ENCODE peak calls at places on chromosome 11, in nine cellular contexts. X is kidney; U is sigmoid colon; R is naive thymus-derived CD4-positive, alpha-beta T cell; P is A549; W is CD8-positive, alpha-beta memory T cell; I is aorta; Z is fibroblast of lung; J is uterus. V is an unnamed sample.

GRCh38 chr11:80417681-80418080 is 976.9 kb upstream of the TENM4 start:
- DNase-seq in W (no peak), I (no peak), J (no peak), P (no peak), U (no peak), X (no peak), Z (peak; percentile 10), R (no peak), V (no peak)

GRCh38 chr11:9787981-9788521 is 124.2 kb downstream of the SWAP70 start:
- DNase-seq in I (peak; percentile 77), Z (peak; percentile 98), R (no peak), P (no peak), X (no peak), W (no peak), U (peak; percentile 73), J (no peak), V (no peak)

GRCh38 chr11:127574528-127574927 is 574.0 kb upstream of the KIRREL3 start:
- DNase-seq in J (no peak), X (no peak), W (no peak), I (no peak), U (no peak), Z (no peak), R (no peak), P (no peak), V (no peak)

GRCh38 chr11:15801616-15802015 is 554.7 kb downstream of the SOX6 start:
- DNase-seq in X (no peak), Z (peak; percentile 76), P (no peak), R (no peak), J (no peak), W (no peak), I (no peak), U (no peak), V (no peak)

GRCh38 chr11:116219171-116219635 is 553.6 kb downstream of the BUD13 start:
- DNase-seq in I (no peak), P (no peak), W (no peak), U (no peak), Z (peak; percentile 31), X (no peak), R (no peak), J (no peak), V (no peak)

GRCh38 chr11:64396079-64396591 is 37.2 kb downstream of the RPS6KA4 start:
- DNase-seq in J (no peak), R (no peak), W (no peak), X (no peak), P (no peak), Z (no peak), U (no peak), I (no peak), V (no peak)

GRCh38 chr11:61482513-61482912 is 26.0 kb upstream of the LRRC10B start:
- DNase-seq in W (no peak), J (no peak), I (no peak), Z (no peak), U (no peak), X (no peak), P (peak; percentile 33), R (no peak), V (no peak)

GRCh38 chr11:65316311-65316978 is 1.8 kb downstream of the CDC42EP2 start:
- DNase-seq in J (peak; percentile 74), Z (peak; percentile 83), P (peak; percentile 29), X (no peak), U (peak; percentile 89), R (no peak), I (no peak), W (no peak), V (no peak)

GRCh38 chr11:90818196-90818735 is 595.4 kb upstream of the CHORDC1 start:
- DNase-seq in W (no peak), X (no peak), R (no peak), I (no peak), J (no peak), P (no peak), Z (no peak), U (no peak), V (no peak)

GRCh38 chr11:128157423-128158298 is 429.7 kb downstream of the ETS1 start:
- DNase-seq in R (peak; percentile 61), U (no peak), W (peak; percentile 25), I (no peak), Z (peak; percentile 71), J (peak; percentile 21), P (peak; percentile 74), X (no peak), V (peak; percentile 77)

GRCh38 chr11:57336111-57336666 is 497 bp upstream of the SSRP1 start:
- DNase-seq in R (no peak), I (no peak), P (no peak), Z (no peak), W (no peak), J (no peak), U (no peak), X (no peak), V (no peak)

GRCh38 chr11:57340228-57340627 is 2.1 kb downstream of the P2RX3 start:
- DNase-seq in J (no peak), Z (peak; percentile 26), W (no peak), P (no peak), R (no peak), X (no peak), U (no peak), I (no peak), V (no peak)

GRCh38 chr11:57335343-57336110 is at the start of gene SSRP1:
- DNase-seq in R (peak; percentile 81), J (peak; percentile 86), U (peak; percentile 95), X (peak; percentile 96), P (peak; percentile 91), Z (peak; percentile 83), I (peak; percentile 93), W (peak; percentile 78), V (peak; percentile 88)

GRCh38 chr11:57339305-57339704 is 1.2 kb downstream of the P2RX3 start:
- DNase-seq in R (no peak), J (no peak), P (no peak), Z (no peak), X (no peak), I (no peak), W (no peak), U (no peak), V (no peak)

DNA sequence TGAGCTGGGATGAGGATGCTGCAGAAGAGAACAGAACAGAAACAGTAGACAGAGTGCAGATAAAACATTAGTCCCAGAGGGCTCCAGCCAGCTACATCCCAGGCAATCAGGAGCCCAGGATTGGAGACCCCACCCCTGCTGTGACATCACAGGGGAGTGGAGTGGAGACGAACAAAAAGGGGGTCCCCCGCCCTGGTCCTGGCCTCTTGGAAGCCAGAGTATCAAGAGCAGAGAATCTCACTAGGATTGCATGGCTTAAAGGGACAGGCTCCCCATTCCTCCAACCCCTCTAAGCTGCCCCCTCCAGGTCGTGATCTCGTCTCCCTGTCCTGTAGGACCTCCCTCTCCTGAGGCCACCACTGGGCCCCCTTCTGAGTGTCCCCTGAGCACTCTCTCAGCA is at the start of gene P2RX3:
- DNase-seq in Z (no peak), W (no peak), R (no peak), U (no peak), X (no peak), P (no peak), I (no peak), J (no peak), V (no peak)
- H3K4me1 ChIP-seq in Z (peaks cover 7% of the 10 kb centered on the region), W (peaks cover 22% of the 10 kb centered on the region), R (peaks cover 15% of the 10 kb centered on the region), U (no peaks in the 10 kb centered on the region), X (peaks cover 10% of the 10 kb centered on the region), P (peaks cover 18% of the 10 kb centered on the region), I (no peaks in the 10 kb centered on the region), J (no peaks in the 10 kb centered on the region), V (peaks cover 25% of the 10 kb centered on the region)

GRCh38 chr11:126090452-126090851 is 27.8 kb upstream of the CDON start:
- DNase-seq in P (no peak), X (no peak), J (no peak), U (no peak), R (no peak), I (no peak), Z (no peak), W (no peak), V (no peak)
- H3K4me1 ChIP-seq in P (no peaks in the 10 kb centered on the region), X (no peaks in the 10 kb centered on the region), J (no peaks in the 10 kb centered on the region), U (no peaks in the 10 kb centered on the region), R (no peaks in the 10 kb centered on the region), I (no peaks in the 10 kb centered on the region), Z (no peaks in the 10 kb centered on the region), W (no peaks in the 10 kb centered on the region), V (peaks cover 1% of the 10 kb centered on the region)

DNA sequence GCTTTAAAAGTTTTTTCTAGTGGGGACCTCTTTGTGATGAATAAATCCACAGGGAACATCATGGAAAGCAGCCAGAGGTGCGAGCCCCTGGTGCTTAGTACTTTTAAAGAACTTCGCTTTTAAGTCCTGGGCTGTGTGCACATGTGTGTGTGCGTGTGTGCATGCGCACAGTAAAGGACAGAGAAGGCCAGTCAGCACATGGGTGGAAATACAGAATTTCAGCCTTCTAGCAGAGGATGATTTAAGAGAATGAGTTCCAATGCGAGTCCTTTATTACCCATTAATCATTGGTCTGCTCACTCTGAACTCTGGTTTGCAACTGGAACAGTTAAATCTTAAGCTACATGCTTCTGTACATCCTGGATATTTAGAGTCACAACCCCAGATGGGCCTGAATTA is 18.9 kb downstream of the TEAD1 start:
- DNase-seq in W (no peak), J (peak; percentile 33), I (no peak), X (peak; percentile 64), P (peak; percentile 46), U (no peak), R (no peak), Z (peak; percentile 77), V (no peak)
- H3K4me1 ChIP-seq in W (no peaks in the 10 kb centered on the region), J (peaks cover 6% of the 10 kb centered on the region), I (peaks cover 16% of the 10 kb centered on the region), X (peaks cover 54% of the 10 kb centered on the region), P (peaks cover 93% of the 10 kb centered on the region), U (no peaks in the 10 kb centered on the region), R (no peaks in the 10 kb centered on the region), Z (peaks cover 52% of the 10 kb centered on the region), V (peaks cover 9% of the 10 kb centered on the region)

GRCh38 chr11:62591448-62592215 is at the start of gene TUT1:
- DNase-seq in P (peak; percentile 100), U (peak; percentile 99), J (peak; percentile 97), R (peak; percentile 98), I (peak; percentile 97), Z (peak; percentile 100), X (peak; percentile 98), W (peak; percentile 91), V (peak; percentile 98)
- H3K4me1 ChIP-seq in P (peaks cover 49% of the 10 kb centered on the region), U (no peaks in the 10 kb centered on the region), J (no peaks in the 10 kb centered on the region), R (peaks cover 14% of the 10 kb centered on the region), I (no peaks in the 10 kb centered on the region), Z (peaks cover 10% of the 10 kb centered on the region), X (peaks cover 16% of the 10 kb centered on the region), W (peaks cover 41% of the 10 kb centered on the region), V (peaks cover 43% of the 10 kb centered on the region)

GRCh38 chr11:122754028-122754427 is 84.3 kb upstream of the CRTAM start:
- DNase-seq in U (no peak), W (no peak), Z (no peak), I (no peak), P (no peak), J (no peak), R (no peak), X (no peak), V (no peak)
- H3K4me1 ChIP-seq in U (no peaks in the 10 kb centered on the region), W (peaks cover 43% of the 10 kb centered on the region), Z (peaks cover 6% of the 10 kb centered on the region), I (no peaks in the 10 kb centered on the region), P (peaks cover 17% of the 10 kb centered on the region), J (no peaks in the 10 kb centered on the region), R (peaks cover 15% of the 10 kb centered on the region), X (peaks cover 1% of the 10 kb centered on the region), V (peaks cover 33% of the 10 kb centered on the region)

DNA sequence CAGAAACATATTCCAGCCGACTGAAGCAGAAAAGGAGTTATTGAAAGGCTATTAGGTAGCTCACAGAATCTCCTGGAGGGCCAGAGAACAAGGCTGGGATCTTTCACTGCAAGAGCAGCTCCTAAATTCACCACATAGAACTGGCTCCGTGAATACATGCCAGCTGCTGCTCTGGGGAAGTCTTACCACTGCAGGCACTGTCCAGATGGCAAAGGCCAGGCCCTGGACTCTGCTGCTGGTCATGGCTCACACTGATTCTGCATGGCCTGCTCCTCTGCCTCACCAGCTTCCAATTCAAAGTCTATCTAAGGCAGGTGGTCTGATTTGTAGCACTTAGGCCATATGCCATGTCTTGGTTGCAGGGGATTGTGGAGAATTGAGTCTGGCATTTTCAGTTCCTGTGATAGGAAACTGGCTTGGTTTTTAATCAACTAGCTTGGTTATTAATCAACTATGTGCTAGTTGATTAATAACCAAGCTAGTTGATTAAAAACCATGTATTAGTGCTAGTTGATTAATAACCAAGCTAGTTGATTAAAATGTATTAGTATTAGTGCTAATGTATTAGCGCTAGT is 25.9 kb upstream of the POLD3 start:
- DNase-seq in J (no peak), W (no peak), X (no peak), I (no peak), U (no peak), Z (no peak), R (no peak), P (no peak), V (no peak)
- H3K4me1 ChIP-seq in J (no peaks in the 10 kb centered on the region), W (no peaks in the 10 kb centered on the region), X (peaks cover 12% of the 10 kb centered on the region), I (no peaks in the 10 kb centered on the region), U (no peaks in the 10 kb centered on the region), Z (no peaks in the 10 kb centered on the region), R (no peaks in the 10 kb centered on the region), P (peaks cover 8% of the 10 kb centered on the region), V (no peaks in the 10 kb centered on the region)

V was measured in CD4-positive, alpha-beta memory T cell.